ENCODE peak calls at places on chromosomes 5 and 9, in ten cellular contexts. One of them, this sample, is unnamed.

GRCh38 chr5:74903165-74903787 is 37.1 kb upstream of the FAM169A start:
- DNase-seq in HuH-7: peak; percentile 57
- DNase-seq in AG08396: no peak
- DNase-seq in IMR-90: no peak
- DNase-seq in M059J: peak; percentile 24
- DNase-seq in neuronal stem cell: no peak
- DNase-seq in HEK293T: peak; percentile 45
- DNase-seq in HT1080: no peak
- DNase-seq in brain microvascular endothelial cell: no peak
- DNase-seq in nephron progenitor cell: peak; percentile 42
- DNase-seq in this sample: peak; percentile 66

GRCh38 chr5:78754655-78755054 is 106.1 kb upstream of the LHFPL2 start:
- DNase-seq in neuronal stem cell: no peak
- DNase-seq in HEK293T: no peak
- DNase-seq in HT1080: no peak
- DNase-seq in IMR-90: no peak
- DNase-seq in HuH-7: no peak
- DNase-seq in brain microvascular endothelial cell: no peak
- DNase-seq in nephron progenitor cell: no peak
- DNase-seq in AG08396: no peak
- DNase-seq in M059J: no peak
- DNase-seq in this sample: no peak

GRCh38 chr9:122835313-122835731 is 6.9 kb upstream of the PDCL start:
- DNase-seq in HEK293T: no peak
- DNase-seq in IMR-90: no peak
- DNase-seq in neuronal stem cell: no peak
- DNase-seq in HT1080: no peak
- DNase-seq in nephron progenitor cell: no peak
- DNase-seq in AG08396: no peak
- DNase-seq in HuH-7: no peak
- DNase-seq in M059J: no peak
- DNase-seq in brain microvascular endothelial cell: no peak
- DNase-seq in this sample: peak; percentile 31

GRCh38 chr9:10268500-10269485 is 344.0 kb downstream of the PTPRD start:
- DNase-seq in neuronal stem cell: peak; percentile 51
- DNase-seq in nephron progenitor cell: peak; percentile 62
- DNase-seq in HEK293T: peak; percentile 25
- DNase-seq in brain microvascular endothelial cell: peak; percentile 77
- DNase-seq in M059J: no peak
- DNase-seq in HT1080: peak; percentile 66
- DNase-seq in HuH-7: peak; percentile 10
- DNase-seq in IMR-90: peak; percentile 12
- DNase-seq in AG08396: no peak
- DNase-seq in this sample: peak; percentile 5

GRCh38 chr9:81477669-81478068 is 211.7 kb downstream of the TLE1 start:
- DNase-seq in neuronal stem cell: no peak
- DNase-seq in HEK293T: no peak
- DNase-seq in brain microvascular endothelial cell: no peak
- DNase-seq in nephron progenitor cell: no peak
- DNase-seq in IMR-90: no peak
- DNase-seq in HT1080: no peak
- DNase-seq in HuH-7: no peak
- DNase-seq in AG08396: no peak
- DNase-seq in M059J: no peak
- DNase-seq in this sample: no peak

GRCh38 chr5:159951387-159951786 is 35.1 kb downstream of the ADRA1B start:
- DNase-seq in M059J: no peak
- DNase-seq in HEK293T: peak; percentile 28
- DNase-seq in IMR-90: peak; percentile 27
- DNase-seq in HuH-7: peak; percentile 45
- DNase-seq in nephron progenitor cell: peak; percentile 31
- DNase-seq in neuronal stem cell: no peak
- DNase-seq in brain microvascular endothelial cell: peak; percentile 38
- DNase-seq in AG08396: no peak
- DNase-seq in HT1080: peak; percentile 30
- DNase-seq in this sample: no peak

GRCh38 chr9:37969558-37970300 is 65.8 kb upstream of the SLC25A51 start:
- DNase-seq in AG08396: no peak
- DNase-seq in brain microvascular endothelial cell: no peak
- DNase-seq in IMR-90: no peak
- DNase-seq in nephron progenitor cell: no peak
- DNase-seq in HEK293T: no peak
- DNase-seq in M059J: no peak
- DNase-seq in neuronal stem cell: no peak
- DNase-seq in HT1080: no peak
- DNase-seq in HuH-7: no peak
- DNase-seq in this sample: no peak

GRCh38 chr5:157502143-157502647 is 42.2 kb downstream of the NIPAL4 start:
- DNase-seq in AG08396: no peak
- DNase-seq in HEK293T: no peak
- DNase-seq in M059J: no peak
- DNase-seq in brain microvascular endothelial cell: peak; percentile 29
- DNase-seq in HT1080: no peak
- DNase-seq in neuronal stem cell: no peak
- DNase-seq in HuH-7: no peak
- DNase-seq in nephron progenitor cell: no peak
- DNase-seq in IMR-90: peak; percentile 49
- DNase-seq in this sample: no peak

GRCh38 chr5:172059661-172060100 is 53.2 kb upstream of the FBXW11 start:
- DNase-seq in M059J: no peak
- DNase-seq in neuronal stem cell: no peak
- DNase-seq in HT1080: peak; percentile 32
- DNase-seq in HuH-7: peak; percentile 61
- DNase-seq in nephron progenitor cell: no peak
- DNase-seq in AG08396: no peak
- DNase-seq in IMR-90: no peak
- DNase-seq in brain microvascular endothelial cell: no peak
- DNase-seq in HEK293T: peak; percentile 61
- DNase-seq in this sample: peak; percentile 19

GRCh38 chr5:159819671-159820411 is 96.4 kb upstream of the ADRA1B start:
- DNase-seq in HT1080: no peak
- DNase-seq in nephron progenitor cell: no peak
- DNase-seq in brain microvascular endothelial cell: no peak
- DNase-seq in HuH-7: no peak
- DNase-seq in AG08396: peak; percentile 39
- DNase-seq in M059J: peak; percentile 45
- DNase-seq in IMR-90: no peak
- DNase-seq in HEK293T: no peak
- DNase-seq in neuronal stem cell: no peak
- DNase-seq in this sample: no peak

GRCh38 chr5:110469486-110469885 is 257.0 kb downstream of the TMEM232 start:
- DNase-seq in HEK293T: no peak
- DNase-seq in nephron progenitor cell: no peak
- DNase-seq in brain microvascular endothelial cell: no peak
- DNase-seq in AG08396: no peak
- DNase-seq in HT1080: no peak
- DNase-seq in M059J: no peak
- DNase-seq in HuH-7: no peak
- DNase-seq in neuronal stem cell: no peak
- DNase-seq in IMR-90: no peak
- DNase-seq in this sample: no peak

GRCh38 chr9:32508728-32509127 is 17.3 kb downstream of the RIGI start:
- DNase-seq in nephron progenitor cell: no peak
- DNase-seq in neuronal stem cell: no peak
- DNase-seq in HuH-7: no peak
- DNase-seq in M059J: no peak
- DNase-seq in AG08396: no peak
- DNase-seq in HT1080: no peak
- DNase-seq in brain microvascular endothelial cell: no peak
- DNase-seq in HEK293T: no peak
- DNase-seq in IMR-90: no peak
- DNase-seq in this sample: peak; percentile 15

GRCh38 chr5:171862624-171863023 is 77.0 kb downstream of the SMIM23 start:
- DNase-seq in AG08396: no peak
- DNase-seq in brain microvascular endothelial cell: no peak
- DNase-seq in HuH-7: no peak
- DNase-seq in neuronal stem cell: no peak
- DNase-seq in HEK293T: no peak
- DNase-seq in HT1080: no peak
- DNase-seq in M059J: no peak
- DNase-seq in nephron progenitor cell: no peak
- DNase-seq in IMR-90: no peak
- DNase-seq in this sample: no peak

GRCh38 chr5:103232393-103232999 is 26.1 kb upstream of the MACIR start:
- DNase-seq in brain microvascular endothelial cell: peak; percentile 58
- DNase-seq in neuronal stem cell: no peak
- DNase-seq in HEK293T: peak; percentile 36
- DNase-seq in M059J: peak; percentile 29
- DNase-seq in AG08396: peak; percentile 26
- DNase-seq in HuH-7: peak; percentile 18
- DNase-seq in nephron progenitor cell: no peak
- DNase-seq in IMR-90: peak; percentile 55
- DNase-seq in HT1080: peak; percentile 15
- DNase-seq in this sample: peak; percentile 41

GRCh38 chr5:142474426-142474825 is 149.6 kb upstream of the SPRY4 start:
- DNase-seq in AG08396: peak; percentile 45
- DNase-seq in neuronal stem cell: no peak
- DNase-seq in HEK293T: no peak
- DNase-seq in brain microvascular endothelial cell: peak; percentile 40
- DNase-seq in M059J: peak; percentile 48
- DNase-seq in HT1080: no peak
- DNase-seq in IMR-90: no peak
- DNase-seq in nephron progenitor cell: no peak
- DNase-seq in HuH-7: no peak
- DNase-seq in this sample: no peak

GRCh38 chr5:142053434-142054253 is 40.8 kb upstream of the GNPDA1 start:
- DNase-seq in nephron progenitor cell: no peak
- DNase-seq in IMR-90: peak; percentile 43
- DNase-seq in neuronal stem cell: no peak
- DNase-seq in HEK293T: no peak
- DNase-seq in brain microvascular endothelial cell: peak; percentile 38
- DNase-seq in HuH-7: no peak
- DNase-seq in HT1080: peak; percentile 54
- DNase-seq in AG08396: peak; percentile 22
- DNase-seq in M059J: peak; percentile 84
- DNase-seq in this sample: no peak

GRCh38 chr5:3456121-3456681 is 139.4 kb upstream of the IRX1 start:
- DNase-seq in neuronal stem cell: no peak
- DNase-seq in M059J: no peak
- DNase-seq in brain microvascular endothelial cell: no peak
- DNase-seq in AG08396: no peak
- DNase-seq in IMR-90: no peak
- DNase-seq in HT1080: no peak
- DNase-seq in HuH-7: no peak
- DNase-seq in nephron progenitor cell: no peak
- DNase-seq in HEK293T: no peak
- DNase-seq in this sample: no peak